ENCODE peak calls at places on chromosomes 13 and 19, in seven cellular contexts. W is tibial artery, C is progenitor cell of endocrine pancreas, K is stomach, Y is ascending aorta, B is A549, E is fibroblast of mammary gland. S is an unnamed sample.

GRCh38 chr13:101474419-101474957 is 22.0 kb downstream of the ITGBL1 start:
- DNase-seq in W (peak), K (no peak), E (peak), C (no peak), B (peak), Y (no peak), S (peak)

GRCh38 chr13:106573855-106574254 is 5.9 kb upstream of the ARGLU1 start:
- DNase-seq in Y (no peak), C (no peak), W (peak), K (peak), E (peak), B (no peak), S (no peak)

GRCh38 chr19:39671739-39672363 is 16.1 kb downstream of the LGALS16 start:
- DNase-seq in Y (no peak), E (peak), C (no peak), K (peak), W (no peak), B (peak), S (peak)

GRCh38 chr13:42971670-42972355 is 20.2 kb downstream of the EPSTI1 start:
- DNase-seq in Y (no peak), W (no peak), K (no peak), C (no peak), E (peak), B (no peak), S (no peak)

GRCh38 chr13:46756977-46757376 is 40.0 kb downstream of the ESD start:
- DNase-seq in W (no peak), B (no peak), C (no peak), K (no peak), Y (no peak), E (peak), S (no peak)

GRCh38 chr13:24228852-24229458 is 68.4 kb downstream of the SPATA13 start:
- DNase-seq in Y (no peak), W (no peak), B (peak), E (peak), K (no peak), C (no peak), S (peak)

GRCh38 chr19:35786299-35787160 is 11.2 kb downstream of the ARHGAP33 start:
- DNase-seq in E (no peak), C (no peak), K (no peak), B (no peak), Y (no peak), W (no peak), S (no peak)

GRCh38 chr19:23992348-23992747 is 77.7 kb downstream of the ZNF726 start:
- DNase-seq in B (no peak), K (no peak), Y (no peak), C (no peak), W (no peak), E (no peak), S (no peak)

GRCh38 chr13:81106348-81106747 is 765.4 kb upstream of the SPRY2 start:
- DNase-seq in Y (no peak), K (no peak), C (no peak), B (no peak), W (no peak), E (no peak), S (no peak)

GRCh38 chr13:86681223-86681622 is 882.0 kb upstream of the SLITRK6 start:
- DNase-seq in K (no peak), E (no peak), B (no peak), C (no peak), Y (no peak), W (no peak), S (no peak)

GRCh38 chr19:42069619-42070293 is at the start of gene GRIK5:
- DNase-seq in W (peak), C (no peak), K (no peak), E (no peak), Y (no peak), B (no peak), S (peak)

GRCh38 chr19:19822148-19822429 is 539 bp upstream of the ZNF506 start:
- DNase-seq in E (peak), Y (no peak), C (no peak), B (no peak), W (no peak), K (no peak), S (no peak)

GRCh38 chr13:23707674-23708073 is 137.5 kb downstream of the TNFRSF19 start:
- DNase-seq in W (no peak), K (no peak), C (no peak), E (peak), B (peak), Y (no peak), S (no peak)

GRCh38 chr13:29480893-29481525 is 114.5 kb downstream of the SLC7A1 start:
- DNase-seq in K (no peak), B (no peak), E (no peak), W (no peak), Y (no peak), C (no peak), S (no peak)

GRCh38 chr19:47190167-47190727 is 40.8 kb downstream of the BBC3 start:
- DNase-seq in C (no peak), B (peak), K (peak), E (peak), W (peak), Y (peak), S (peak)

GRCh38 chr19:5929646-5930045 is 15.6 kb downstream of the CAPS start:
- DNase-seq in Y (no peak), W (no peak), C (no peak), E (no peak), B (no peak), K (no peak), S (no peak)

GRCh38 chr19:49767380-49767779 is 579 bp downstream of the AP2A1 start:
- DNase-seq in K (no peak), E (no peak), W (no peak), Y (no peak), B (no peak), C (no peak), S (no peak)

GRCh38 chr19:19602136-19602712 is 16.3 kb downstream of the PBX4 start:
- DNase-seq in Y (no peak), B (no peak), E (no peak), C (no peak), W (no peak), K (no peak), S (no peak)

DNA sequence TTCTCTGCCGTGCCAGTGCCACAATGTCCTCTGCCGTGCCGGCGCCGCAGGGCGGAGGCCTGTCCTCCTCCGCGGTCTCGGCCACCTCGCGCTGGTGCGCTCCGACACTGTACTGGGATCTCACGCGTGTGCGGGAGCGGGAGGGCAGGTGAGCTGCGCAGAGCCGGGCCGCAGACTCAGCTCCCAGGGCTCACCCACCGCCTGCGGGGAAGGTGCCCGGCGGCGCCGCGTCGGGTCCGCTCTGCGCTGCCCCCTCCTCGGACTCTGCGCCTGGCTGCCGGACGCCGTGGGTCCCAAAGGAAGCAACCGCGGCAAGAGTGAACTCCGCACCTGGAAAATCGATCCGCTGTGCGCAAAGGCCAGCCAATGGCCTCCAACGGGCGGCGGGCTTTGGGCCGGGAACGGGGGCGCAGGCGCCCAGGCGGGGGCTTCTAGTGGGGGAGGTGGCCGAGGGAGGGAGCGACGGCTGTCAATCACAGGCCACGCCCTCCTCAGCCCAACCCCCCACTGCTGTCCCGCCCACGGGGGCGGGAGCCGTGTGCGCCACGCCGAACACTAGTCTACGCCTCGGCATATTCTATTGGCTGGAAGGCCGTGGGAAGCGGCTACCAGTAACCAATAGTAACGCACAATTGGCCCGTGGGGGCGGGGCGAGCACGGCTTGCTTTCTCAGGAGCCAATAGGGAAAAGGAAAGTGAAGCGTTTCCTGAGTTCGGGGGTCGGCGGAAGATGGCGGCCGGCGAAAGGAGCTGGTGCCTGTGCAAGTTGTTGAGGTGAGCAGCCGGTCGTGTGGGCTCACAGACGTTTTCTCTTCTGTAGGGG is at the start of gene ALG11:
- DNase-seq in K (peak), E (peak), W (peak), C (peak), Y (peak), B (peak), S (peak)
- TF ChIP-seq CTCF in K (no peak), E (no peak), W (peak), C (no peak), Y (no peak), B (no peak), S (no peak)

DNA sequence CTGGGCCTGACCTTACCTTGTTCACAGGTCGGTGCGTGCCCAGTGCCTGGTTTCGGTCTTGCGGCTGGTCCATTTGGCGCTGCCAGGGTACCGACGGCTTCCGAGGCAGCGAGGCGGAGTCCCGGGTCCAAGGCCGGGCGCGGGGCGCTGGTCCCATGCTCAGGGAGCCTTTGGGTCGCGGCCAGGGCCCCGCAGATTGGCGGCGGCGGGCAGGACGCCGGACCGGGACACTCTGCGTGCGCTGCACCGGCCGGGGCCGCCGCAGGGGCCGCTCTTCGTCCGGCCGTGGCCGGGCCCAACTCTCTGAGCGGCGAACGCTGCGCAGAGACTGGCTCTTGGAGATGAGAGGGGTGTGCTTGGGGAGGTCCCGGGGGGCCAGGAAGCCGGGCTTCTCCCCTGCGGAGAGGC is 3.3 kb upstream of the WIZ start:
- DNase-seq in K (no peak), B (no peak), C (no peak), W (no peak), E (no peak), Y (no peak), S (peak)
- TF ChIP-seq CTCF in K (peak), B (no peak), C (peak), W (no peak), E (no peak), Y (peak), S (no peak)

DNA sequence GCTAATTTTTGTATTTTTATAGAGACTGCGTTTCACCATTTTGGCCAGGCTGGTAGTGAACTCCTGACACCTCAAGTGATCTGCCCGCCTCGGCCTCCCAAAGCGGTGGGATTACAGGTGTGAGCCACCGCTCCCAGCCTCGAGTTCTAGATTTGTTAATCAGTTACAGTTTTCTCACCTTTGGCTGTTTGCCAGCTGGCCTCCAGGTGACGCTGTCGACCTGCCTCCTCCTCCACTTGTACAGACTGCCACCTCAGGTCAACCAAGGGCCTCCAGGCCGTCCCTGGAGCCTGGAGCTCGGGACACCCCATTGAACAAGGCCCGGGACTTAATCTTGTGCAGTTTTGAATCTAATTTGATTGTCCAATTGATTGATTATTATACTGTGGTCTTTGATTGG is 45.5 kb downstream of the IER2 start:
- DNase-seq in B (peak), C (no peak), E (no peak), K (peak), Y (no peak), W (no peak), S (peak)
- TF ChIP-seq CTCF in B (no peak), C (peak), E (no peak), K (no peak), Y (no peak), W (no peak), S (peak)

GRCh38 chr13:41495044-41495443 is 37.7 kb downstream of the RGCC start:
- DNase-seq in C (no peak), K (no peak), Y (no peak), W (no peak), B (no peak), E (no peak), S (no peak)
- TF ChIP-seq CTCF in C (no peak), K (no peak), Y (no peak), W (no peak), B (no peak), E (no peak), S (no peak)

DNA sequence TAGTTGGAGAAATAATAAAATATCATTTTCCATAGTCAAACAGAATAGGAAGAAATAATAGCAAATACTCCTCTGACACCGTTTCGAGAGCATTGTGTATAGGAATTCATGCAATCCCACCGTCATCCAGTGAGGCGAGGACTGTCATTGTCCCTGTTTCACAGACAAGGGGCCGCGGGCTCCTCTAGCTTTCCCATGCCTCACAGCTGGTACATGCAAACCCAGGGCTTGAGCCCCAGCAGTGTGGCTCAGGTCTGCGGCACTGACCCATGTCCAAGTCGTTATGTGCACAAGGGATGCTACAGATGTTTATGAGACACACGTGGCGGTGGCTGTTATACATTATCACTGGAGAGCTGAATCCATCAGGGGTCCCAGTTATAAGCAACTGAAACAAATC is 18.5 kb upstream of the ATP11A start:
- DNase-seq in W (no peak), C (no peak), E (no peak), Y (no peak), B (no peak), K (no peak), S (no peak)
- TF ChIP-seq CTCF in W (no peak), C (no peak), E (no peak), Y (no peak), B (no peak), K (no peak), S (no peak)

GRCh38 chr19:4457654-4458406 is at the start of gene UBXN6:
- DNase-seq in E (peak), C (peak), K (peak), B (peak), Y (peak), W (peak), S (peak)
- TF ChIP-seq CTCF in E (no peak), C (no peak), K (no peak), B (no peak), Y (no peak), W (no peak), S (no peak)

GRCh38 chr13:48547663-48548092 is 14.8 kb upstream of the RCBTB2 start:
- DNase-seq in C (no peak), B (no peak), K (no peak), Y (no peak), E (no peak), W (no peak), S (no peak)

GRCh38 chr13:48542138-48542537 is 9.3 kb upstream of the RCBTB2 start:
- DNase-seq in E (no peak), Y (no peak), B (no peak), K (no peak), C (no peak), W (no peak), S (no peak)

GRCh38 chr13:48545608-48546007 is 12.7 kb upstream of the RCBTB2 start:
- DNase-seq in B (no peak), C (no peak), W (no peak), K (no peak), E (no peak), Y (no peak), S (no peak)

GRCh38 chr13:48539550-48539949 is 6.7 kb upstream of the RCBTB2 start:
- DNase-seq in W (no peak), B (no peak), E (peak), C (no peak), K (no peak), Y (no peak), S (no peak)

DNA sequence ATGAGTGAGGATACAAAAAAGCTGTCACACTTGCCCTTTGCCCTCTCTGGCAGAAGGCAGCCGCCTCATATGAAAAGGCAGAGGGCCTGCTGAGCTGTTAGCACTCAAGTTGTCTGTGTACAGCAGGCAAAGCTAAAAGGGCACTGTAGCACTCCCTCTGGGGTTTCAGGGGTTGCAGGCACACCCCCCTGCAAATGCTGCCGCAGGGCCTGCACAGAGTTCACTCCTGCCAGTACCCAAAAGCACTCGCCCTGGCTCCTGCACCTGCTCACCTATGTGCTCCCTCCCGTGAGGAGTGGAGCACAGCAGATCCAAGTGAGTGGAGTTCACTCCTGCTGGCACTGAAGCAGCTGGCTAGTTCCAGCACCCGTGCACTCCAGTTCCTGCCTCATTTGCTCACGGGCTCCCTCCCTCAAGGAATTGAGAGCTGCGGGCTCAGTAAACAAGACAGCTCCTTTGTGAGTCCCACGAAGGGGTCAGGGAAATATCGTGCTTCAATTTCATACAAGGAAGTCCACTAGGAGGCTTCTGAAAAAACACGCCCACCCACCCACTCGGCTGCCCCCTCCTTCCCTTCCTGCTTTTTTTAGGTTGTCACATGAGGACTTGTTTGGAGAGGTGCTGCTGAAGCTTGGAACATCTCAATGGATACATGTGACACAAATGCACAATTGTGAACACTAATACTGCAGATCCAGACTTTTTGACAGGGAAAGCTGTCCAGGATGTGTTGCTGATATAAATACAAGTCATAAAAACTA is 9.9 kb upstream of the RCBTB2 start:
- DNase-seq in K (peak), C (no peak), W (peak), E (peak), B (no peak), Y (no peak), S (peak)
- TF ChIP-seq CTCF in K (no peak), C (peak), W (no peak), E (no peak), B (no peak), Y (no peak), S (no peak)

GRCh38 chr19:43658001-43658400 is 12.0 kb downstream of the PLAUR start:
- DNase-seq in K (no peak), B (no peak), W (no peak), Y (no peak), C (no peak), E (no peak), S (no peak)

GRCh38 chr19:43660301-43660700 is 9.7 kb downstream of the PLAUR start:
- DNase-seq in K (no peak), C (no peak), W (no peak), B (no peak), E (no peak), Y (no peak), S (no peak)

GRCh38 chr19:43667524-43668405 is 2.2 kb downstream of the PLAUR start:
- DNase-seq in E (peak), C (peak), Y (no peak), W (no peak), K (no peak), B (no peak), S (peak)

GRCh38 chr19:43664008-43664407 is 6.0 kb downstream of the PLAUR start:
- DNase-seq in E (no peak), B (no peak), Y (no peak), W (no peak), C (no peak), K (no peak), S (no peak)

DNA sequence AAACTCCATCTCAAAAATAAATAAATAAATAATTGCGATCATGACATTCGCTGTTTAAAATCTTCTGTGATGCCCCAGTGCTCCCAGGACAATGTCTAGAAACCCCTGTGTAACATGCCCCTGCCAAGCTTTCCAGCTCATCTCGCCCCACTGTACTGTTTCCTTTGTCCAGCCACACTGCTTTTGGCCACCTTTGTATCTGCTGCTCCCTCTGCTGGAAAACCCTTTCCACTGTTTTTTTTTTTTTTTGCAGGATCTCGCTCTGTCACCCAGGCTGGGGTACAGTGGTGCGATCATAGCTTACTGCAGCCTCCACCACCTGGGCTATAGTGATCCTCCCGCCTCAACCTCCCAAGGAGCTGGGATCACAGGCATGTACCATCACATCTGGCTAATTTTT is 7.5 kb downstream of the PLAUR start:
- DNase-seq in K (no peak), Y (no peak), W (no peak), C (no peak), E (peak), B (no peak), S (no peak)
- TF ChIP-seq CTCF in K (no peak), Y (peak), W (no peak), C (peak), E (peak), B (peak), S (peak)

GRCh38 chr19:18074192-18074591 is 12.5 kb downstream of the IL12RB1 start:
- DNase-seq in C (no peak), K (no peak), B (no peak), W (no peak), E (no peak), Y (no peak), S (no peak)
- TF ChIP-seq CTCF in C (peak), K (no peak), B (no peak), W (no peak), E (no peak), Y (no peak), S (no peak)

GRCh38 chr19:51564791-51565190 is 6.3 kb upstream of the ZNF175 start:
- DNase-seq in W (no peak), K (no peak), B (no peak), Y (no peak), C (no peak), E (no peak), S (no peak)
- TF ChIP-seq CTCF in W (no peak), K (no peak), B (no peak), Y (no peak), C (no peak), E (no peak), S (no peak)

S was measured in nephron progenitor cell.